ENCODE peak calls at places on chromosomes 13 and 19, in six cellular contexts. I, K, C, U, Z and J are unnamed samples.
A peak's percentile ranks its signal among the peaks of the same experiment; 100 is the strongest.

GRCh38 chr13:101417043-101417406 is 717 bp upstream of the NALCN start:
- DNase-seq in I (peak; percentile 51), K (no peak), C (no peak), U (peak; percentile 13), Z (no peak), J (peak; percentile 30)

GRCh38 chr13:49927755-49928154 is 8.4 kb downstream of the SPRYD7 start:
- DNase-seq in I (no peak), K (no peak), C (no peak), U (no peak), Z (no peak), J (no peak)

GRCh38 chr13:101204270-101205011 is 211.9 kb downstream of the NALCN start:
- DNase-seq in I (peak; percentile 18), K (no peak), C (no peak), U (no peak), Z (no peak), J (no peak)

GRCh38 chr19:5045956-5046338 is 77.0 kb downstream of the KDM4B start:
- DNase-seq in I (no peak), K (no peak), C (no peak), U (no peak), Z (no peak), J (no peak)

GRCh38 chr19:53877361-53877766 is 4.6 kb upstream of the PRKCG start:
- DNase-seq in I (no peak), K (no peak), C (peak; percentile 40), U (no peak), Z (no peak), J (no peak)

GRCh38 chr13:36428083-36428482 is 4.2 kb upstream of the CCNA1 start:
- DNase-seq in I (no peak), K (no peak), C (no peak), U (no peak), Z (no peak), J (no peak)

GRCh38 chr13:45132384-45133064 is 12.2 kb downstream of the GTF2F2 start:
- DNase-seq in I (no peak), K (no peak), C (no peak), U (no peak), Z (no peak), J (no peak)

GRCh38 chr19:2734589-2735288 is 5.1 kb downstream of the SLC39A3 start:
- DNase-seq in I (no peak), K (no peak), C (no peak), U (no peak), Z (no peak), J (no peak)

GRCh38 chr13:67408823-67409222 is 178.7 kb upstream of the PCDH9 start:
- DNase-seq in I (no peak), K (no peak), C (no peak), U (no peak), Z (no peak), J (no peak)

GRCh38 chr19:38698225-38699026 is 45.8 kb downstream of the CAPN12 start:
- DNase-seq in I (no peak), K (no peak), C (no peak), U (no peak), Z (no peak), J (peak; percentile 70)

GRCh38 chr19:45075215-45076028 is 856 bp downstream of the ZNF296 start:
- DNase-seq in I (no peak), K (peak; percentile 97), C (peak; percentile 62), U (peak; percentile 75), Z (no peak), J (peak; percentile 94)

GRCh38 chr13:50573046-50573445 is 270.4 kb downstream of the DLEU7 start:
- DNase-seq in I (no peak), K (no peak), C (no peak), U (no peak), Z (no peak), J (no peak)

GRCh38 chr19:54108496-54108895 is 5.8 kb downstream of the NDUFA3 start:
- DNase-seq in I (no peak), K (no peak), C (no peak), U (no peak), Z (no peak), J (no peak)

GRCh38 chr19:54035215-54036178 is 28.2 kb downstream of the VSTM1 start:
- DNase-seq in I (no peak), K (no peak), C (no peak), U (peak; percentile 62), Z (no peak), J (peak; percentile 70)

GRCh38 chr13:89694471-89694870 is 1653.0 kb upstream of the MIR17HG start:
- DNase-seq in I (no peak), K (no peak), C (no peak), U (no peak), Z (no peak), J (no peak)

GRCh38 chr19:10672529-10673150 is 18.5 kb downstream of the ILF3 start:
- DNase-seq in I (no peak), K (no peak), C (no peak), U (no peak), Z (no peak), J (peak; percentile 6)

GRCh38 chr13:51137250-51137649 is 26.2 kb upstream of the C13orf42 start:
- DNase-seq in I (no peak), K (no peak), C (no peak), U (no peak), Z (no peak), J (no peak)

GRCh38 chr13:46184277-46184699 is 2.3 kb upstream of the LCP1 start:
- DNase-seq in I (peak; percentile 24), K (peak; percentile 79), C (peak; percentile 87), U (no peak), Z (peak; percentile 49), J (peak; percentile 70)

GRCh38 chr13:113802090-113802531 is 43.1 kb downstream of the TMEM255B start:
- DNase-seq in I (peak; percentile 97), K (peak; percentile 60), C (no peak), U (peak; percentile 27), Z (no peak), J (peak; percentile 95)

GRCh38 chr13:101698400-101698799 is 245.9 kb downstream of the ITGBL1 start:
- DNase-seq in I (peak; percentile 23), K (no peak), C (no peak), U (no peak), Z (no peak), J (no peak)

GRCh38 chr13:99150575-99151370 is 49.9 kb upstream of the UBAC2 start:
- DNase-seq in I (no peak), K (no peak), C (no peak), U (peak; percentile 53), Z (no peak), J (no peak)

GRCh38 chr13:33531484-33531883 is 245.9 kb upstream of the STARD13 start:
- DNase-seq in I (no peak), K (no peak), C (no peak), U (no peak), Z (no peak), J (no peak)

GRCh38 chr13:21663197-21663596 is 7.7 kb upstream of the FGF9 start:
- DNase-seq in I (no peak), K (no peak), C (no peak), U (no peak), Z (no peak), J (no peak)

GRCh38 chr19:19259741-19260140 is 13.4 kb downstream of the TM6SF2 start:
- DNase-seq in I (peak; percentile 80), K (no peak), C (no peak), U (peak; percentile 44), Z (no peak), J (peak; percentile 95)

GRCh38 chr19:33301011-33301899 is 1.1 kb downstream of the CEBPA start:
- DNase-seq in I (peak; percentile 63), K (peak; percentile 66), C (peak; percentile 23), U (no peak), Z (no peak), J (peak; percentile 81)

GRCh38 chr13:27295096-27295495 is 24.5 kb downstream of the RASL11A start:
- DNase-seq in I (no peak), K (no peak), C (peak; percentile 32), U (no peak), Z (no peak), J (no peak)